ENCODE peak calls at places on chromosomes 12 and 14, in six cellular contexts. A, Z, O, T, Q and C are unnamed samples.

GRCh38 chr12:104011265-104011664 is 38.7 kb downstream of the GLT8D2 start:
- DNase-seq in A (peak), Z (no peak), O (peak), T (no peak), Q (no peak), C (no peak)

GRCh38 chr12:130117256-130117655 is 45.0 kb upstream of the FZD10 start:
- DNase-seq in A (no peak), Z (no peak), O (no peak), T (no peak), Q (no peak), C (no peak)

GRCh38 chr12:48978291-48978740 is at the start of gene WNT1:
- DNase-seq in A (no peak), Z (no peak), O (no peak), T (no peak), Q (no peak), C (no peak)

GRCh38 chr14:104239185-104239775 is 100.9 kb downstream of the KIF26A start:
- DNase-seq in A (no peak), Z (peak), O (no peak), T (no peak), Q (peak), C (peak)

GRCh38 chr12:67750528-67751183 is 102.1 kb downstream of the DYRK2 start:
- DNase-seq in A (no peak), Z (no peak), O (no peak), T (no peak), Q (no peak), C (no peak)

GRCh38 chr14:102246071-102246470 is 58.9 kb downstream of the MOK start:
- DNase-seq in A (no peak), Z (no peak), O (no peak), T (no peak), Q (no peak), C (no peak)

GRCh38 chr14:103273847-103274615 is 60.0 kb upstream of the EIF5 start:
- DNase-seq in A (no peak), Z (no peak), O (no peak), T (no peak), Q (no peak), C (peak)

GRCh38 chr14:42490536-42490935 is 883.9 kb downstream of the LRFN5 start:
- DNase-seq in A (no peak), Z (no peak), O (no peak), T (no peak), Q (no peak), C (no peak)

GRCh38 chr12:4047441-4047840 is 174.2 kb upstream of the PARP11 start:
- DNase-seq in A (no peak), Z (no peak), O (no peak), T (no peak), Q (no peak), C (peak)

GRCh38 chr14:49297102-49297501 is 289.1 kb downstream of the RPS29 start:
- DNase-seq in A (no peak), Z (no peak), O (no peak), T (no peak), Q (no peak), C (no peak)

GRCh38 chr14:49294736-49295135 is 291.4 kb downstream of the RPS29 start:
- DNase-seq in A (no peak), Z (no peak), O (no peak), T (no peak), Q (no peak), C (no peak)
- TF ChIP-seq CTCF in A (no peak), Z (no peak), O (no peak), T (no peak), Q (no peak), C (no peak)

GRCh38 chr12:98719515-98720504 is 74.7 kb downstream of the APAF1 start:
- DNase-seq in A (no peak), Z (no peak), O (no peak), T (no peak), Q (no peak), C (no peak)
- TF ChIP-seq CTCF in A (no peak), Z (no peak), O (no peak), T (no peak), Q (no peak), C (no peak)

DNA sequence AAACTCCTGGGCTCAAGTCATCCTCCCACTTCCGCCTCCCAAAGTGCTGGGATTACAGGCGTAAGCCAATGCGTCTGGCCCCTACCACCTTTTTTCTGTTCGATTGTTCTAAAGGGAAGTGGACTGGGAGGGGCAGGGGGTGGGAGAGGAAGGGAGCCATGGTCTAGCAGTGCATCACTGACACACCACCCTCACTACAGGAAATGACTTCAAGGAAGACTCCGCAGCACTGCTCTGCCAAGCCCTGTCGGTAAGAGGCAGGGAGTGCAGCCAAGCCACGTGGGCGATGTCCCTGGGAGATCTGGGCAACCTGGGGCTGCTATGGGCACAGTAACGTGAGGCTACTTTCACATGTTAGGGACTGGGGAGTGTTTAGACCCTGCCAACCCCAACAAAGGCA is 18.0 kb downstream of the LRRC74A start:
- DNase-seq in A (no peak), Z (peak), O (no peak), T (no peak), Q (peak), C (no peak)
- TF ChIP-seq CTCF in A (no peak), Z (peak), O (no peak), T (no peak), Q (no peak), C (no peak)

GRCh38 chr12:43957732-43958131 is 121.9 kb downstream of the TMEM117 start:
- DNase-seq in A (no peak), Z (no peak), O (peak), T (no peak), Q (no peak), C (no peak)
- TF ChIP-seq CTCF in A (peak), Z (peak), O (peak), T (no peak), Q (peak), C (peak)

GRCh38 chr14:106665814-106666213 is 1139.4 kb downstream of the TMEM121 start:
- DNase-seq in A (no peak), Z (no peak), O (no peak), T (no peak), Q (no peak), C (no peak)
- TF ChIP-seq CTCF in A (no peak), Z (no peak), O (no peak), T (no peak), Q (no peak), C (no peak)

GRCh38 chr12:107404981-107405380 is 280.6 kb upstream of the PWP1 start:
- DNase-seq in A (no peak), Z (no peak), O (no peak), T (no peak), Q (no peak), C (no peak)
- TF ChIP-seq CTCF in A (peak), Z (no peak), O (peak), T (no peak), Q (no peak), C (peak)

DNA sequence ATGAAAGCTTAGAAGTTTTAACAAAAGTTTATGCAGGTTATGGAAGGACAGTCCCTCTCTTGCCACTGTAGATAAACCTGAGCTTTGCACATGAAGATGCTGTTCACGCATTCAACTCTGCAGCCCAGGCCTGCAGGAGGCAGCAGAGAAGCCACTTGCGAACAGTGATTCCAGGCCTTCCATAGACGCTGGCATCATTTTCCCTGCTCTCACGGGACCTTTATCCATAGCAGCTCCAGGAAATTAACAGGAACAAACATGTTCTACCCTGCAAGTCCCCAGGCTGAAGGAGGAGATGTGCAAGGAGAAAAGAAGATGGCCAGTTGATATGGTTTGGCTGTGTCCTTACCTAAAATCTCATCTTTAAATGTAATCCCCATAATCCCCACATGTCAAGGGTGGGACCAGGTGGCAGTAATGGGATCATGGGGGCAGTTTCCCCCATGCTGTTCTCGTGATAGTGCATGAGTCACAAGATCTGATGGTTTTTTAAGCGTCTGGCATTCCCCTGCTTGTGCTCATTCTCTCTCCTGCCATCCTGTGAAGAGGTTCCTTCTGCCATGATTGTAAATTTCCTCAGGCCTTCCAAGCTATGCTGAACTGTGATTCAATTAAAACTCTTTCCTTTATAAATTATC is 2.0 kb downstream of the ERP27 start:
- DNase-seq in A (no peak), Z (no peak), O (no peak), T (no peak), Q (no peak), C (no peak)
- TF ChIP-seq CTCF in A (peak), Z (no peak), O (peak), T (no peak), Q (no peak), C (peak)

GRCh38 chr12:124734224-124734788 is 129.4 kb downstream of the SCARB1 start:
- DNase-seq in A (no peak), Z (no peak), O (no peak), T (no peak), Q (peak), C (no peak)
- TF ChIP-seq CTCF in A (no peak), Z (peak), O (no peak), T (no peak), Q (no peak), C (no peak)